ENCODE peak calls at places on chromosomes 2 and 18, in nine cellular contexts. P is RPMI8226; K is foreskin fibroblast; C is stimulated activated CD8-positive, alpha-beta memory T cell treated with anti-CD3 and anti-CD28 coated beads, Interleukin-12 subunit alpha, Interleukin-12 subunit beta, amount 100 ng/mL, for 4 hours; Y is GM04504; M is right cardiac atrium; R is kidney epithelial cell; V is cardiac fibroblast; G is H9. I is an unnamed sample.

GRCh38 chr2:201004370-201004769 is 40.9 kb upstream of the ORC2 start:
- DNase-seq in P (no peak), K (no peak), M (no peak), C (no peak), G (no peak), V (no peak), R (no peak), Y (no peak), I (no peak)

GRCh38 chr18:32358075-32358474 is 112.6 kb downstream of the GAREM1 start:
- DNase-seq in P (no peak), Y (no peak), M (no peak), R (no peak), K (no peak), G (peak), C (no peak), V (no peak), I (no peak)

GRCh38 chr18:27709344-27709743 is 467.6 kb downstream of the CDH2 start:
- DNase-seq in K (no peak), Y (no peak), M (no peak), C (no peak), P (no peak), V (no peak), R (no peak), G (no peak), I (no peak)

GRCh38 chr2:45874324-45874723 is 222.8 kb downstream of the PRKCE start:
- DNase-seq in G (no peak), K (no peak), C (no peak), P (no peak), V (no peak), M (peak), Y (no peak), R (no peak), I (no peak)

GRCh38 chr2:39216495-39217191 is 27.1 kb downstream of the CDKL4 start:
- DNase-seq in K (no peak), Y (no peak), C (peak), G (no peak), M (no peak), V (no peak), R (no peak), P (no peak), I (no peak)

GRCh38 chr2:71713581-71714580 is 260.5 kb downstream of the DYSF start:
- DNase-seq in K (peak), M (no peak), C (no peak), Y (no peak), R (no peak), G (no peak), P (no peak), V (peak), I (peak)

GRCh38 chr2:28691774-28692281 is 59.8 kb upstream of the PPP1CB start:
- DNase-seq in M (peak), K (peak), P (no peak), Y (peak), V (peak), C (no peak), G (peak), R (peak), I (peak)

GRCh38 chr2:121429119-121429903 is 101.4 kb upstream of the RNU4ATAC start:
- DNase-seq in V (no peak), K (peak), M (no peak), P (no peak), G (no peak), Y (no peak), C (no peak), R (no peak), I (peak)

GRCh38 chr2:59584958-59585357 is 968.5 kb downstream of the BCL11A start:
- DNase-seq in V (no peak), K (no peak), M (no peak), R (no peak), P (peak), C (no peak), Y (no peak), G (peak), I (no peak)

GRCh38 chr2:46365913-46366674 is 68.9 kb downstream of the EPAS1 start:
- DNase-seq in Y (no peak), V (peak), G (no peak), C (no peak), K (peak), P (no peak), M (no peak), R (no peak), I (no peak)

GRCh38 chr2:24214880-24215279 is 40.0 kb downstream of the FAM228A start:
- DNase-seq in P (no peak), M (no peak), V (no peak), G (no peak), Y (no peak), R (no peak), K (no peak), C (no peak), I (no peak)

GRCh38 chr18:57051586-57052044 is 95.3 kb upstream of the BOD1L2 start:
- DNase-seq in G (no peak), M (no peak), C (no peak), Y (no peak), K (no peak), V (no peak), R (no peak), P (peak), I (no peak)

GRCh38 chr2:120499784-120500495 is 154.0 kb downstream of the INHBB start:
- DNase-seq in R (no peak), K (no peak), V (no peak), C (no peak), G (no peak), P (peak), Y (no peak), M (no peak), I (no peak)

GRCh38 chr2:191630313-191630712 is 47.6 kb upstream of the NABP1 start:
- DNase-seq in K (no peak), C (no peak), V (no peak), P (no peak), M (no peak), R (no peak), Y (no peak), G (no peak), I (no peak)

GRCh38 chr2:144334551-144334950 is 185.4 kb downstream of the ZEB2 start:
- DNase-seq in P (no peak), R (no peak), M (no peak), K (no peak), Y (no peak), V (no peak), G (no peak), C (no peak), I (no peak)

GRCh38 chr2:234218261-234219180 is 168.0 kb downstream of the SPP2 start:
- DNase-seq in K (peak), Y (no peak), G (no peak), V (no peak), P (no peak), R (no peak), C (no peak), M (no peak), I (peak)

GRCh38 chr2:106970471-106971261 is 84.7 kb upstream of the ST6GAL2 start:
- DNase-seq in C (no peak), G (no peak), V (peak), K (peak), P (no peak), R (no peak), Y (peak), M (no peak), I (peak)

GRCh38 chr2:97953867-97954266 is 41.9 kb downstream of the TMEM131 start:
- DNase-seq in R (no peak), M (no peak), G (no peak), P (no peak), C (no peak), V (no peak), Y (no peak), K (no peak), I (no peak)

GRCh38 chr2:17030070-17030469 is 364.4 kb upstream of the CYRIA start:
- DNase-seq in R (no peak), C (no peak), V (no peak), Y (no peak), K (no peak), G (no peak), P (no peak), M (no peak), I (no peak)

GRCh38 chr2:191218292-191218898 is 26.8 kb upstream of the MYO1B start:
- DNase-seq in G (peak), K (peak), R (no peak), M (no peak), Y (no peak), V (peak), C (no peak), P (peak), I (peak)

GRCh38 chr2:1990724-1991123 is 246.4 kb upstream of the PXDN start:
- DNase-seq in V (no peak), G (no peak), P (peak), M (peak), K (peak), C (no peak), R (no peak), Y (no peak), I (peak)

GRCh38 chr2:102080451-102081054 is 62.0 kb upstream of the IL1R1 start:
- DNase-seq in R (no peak), C (no peak), G (no peak), P (no peak), V (peak), M (no peak), K (peak), Y (peak), I (peak)

GRCh38 chr2:172442072-172442895 is 14.9 kb downstream of the ITGA6 start:
- DNase-seq in Y (peak), M (no peak), G (peak), C (no peak), P (no peak), K (peak), V (peak), R (peak), I (peak)

GRCh38 chr18:77000527-77000926 is 132.1 kb downstream of the MBP start:
- DNase-seq in Y (no peak), C (no peak), K (peak), R (no peak), G (peak), V (peak), M (peak), P (peak), I (peak)

GRCh38 chr2:76958749-76959148 is 563.4 kb downstream of the LRRTM4 start:
- DNase-seq in P (peak), R (no peak), G (peak), C (no peak), Y (no peak), M (no peak), V (peak), K (no peak), I (no peak)

GRCh38 chr2:212299943-212300342 is 238.7 kb downstream of the ERBB4 start:
- DNase-seq in M (no peak), G (no peak), R (no peak), P (no peak), V (no peak), C (no peak), K (no peak), Y (no peak), I (no peak)

GRCh38 chr2:86238354-86238753 is 39.1 kb downstream of the MRPL35 start:
- DNase-seq in G (no peak), M (no peak), Y (no peak), R (no peak), K (no peak), C (peak), P (no peak), V (no peak), I (no peak)

GRCh38 chr2:98899041-98899702 is 36.9 kb downstream of the CRACDL start:
- DNase-seq in R (no peak), K (no peak), V (no peak), G (no peak), M (no peak), P (no peak), C (no peak), Y (no peak), I (no peak)